ENCODE peak calls at places on chromosomes 16 and 17, in ten cellular contexts. Y is endothelial cell, A is activated B cell treated with CpG ODN at 0.5 μM for 24 hours, O is neural progenitor cell, C is HCT116, K is foreskin fibroblast, G is DND-41, P is GM12878, T is choroid plexus epithelial cell, U is neural crest cell. E is an unnamed sample.

GRCh38 chr17:64615025-64615677 is 47.0 kb downstream of the SMURF2 start:
- DNase-seq in P (no peak), U (no peak), G (no peak), Y (no peak), T (peak; percentile 64), A (no peak), O (no peak), K (peak; percentile 44), C (no peak), E (no peak)

GRCh38 chr16:48558269-48558915 is 51.6 kb downstream of the N4BP1 start:
- DNase-seq in G (no peak), C (no peak), Y (no peak), P (no peak), O (no peak), U (no peak), A (no peak), K (peak; percentile 54), T (peak; percentile 81), E (no peak)

GRCh38 chr16:12629271-12629670 is 174.4 kb downstream of the CPPED1 start:
- DNase-seq in A (no peak), U (no peak), Y (no peak), K (no peak), O (no peak), P (no peak), C (no peak), T (no peak), G (no peak), E (no peak)

GRCh38 chr17:40063915-40064531 is 1.3 kb downstream of the THRA start:
- DNase-seq in T (no peak), O (no peak), C (no peak), P (no peak), G (no peak), U (no peak), A (no peak), Y (no peak), K (no peak), E (no peak)

GRCh38 chr16:55120408-55120807 is 189.7 kb downstream of the IRX5 start:
- DNase-seq in A (no peak), G (peak; percentile 18), Y (peak; percentile 42), P (no peak), K (no peak), T (no peak), U (no peak), C (no peak), O (peak; percentile 33), E (no peak)

GRCh38 chr16:48384305-48384981 is 770 bp downstream of the SIAH1 start:
- DNase-seq in O (peak; percentile 91), K (no peak), Y (peak; percentile 74), G (peak; percentile 41), C (no peak), T (peak; percentile 63), U (peak; percentile 50), P (no peak), A (no peak), E (peak; percentile 73)

GRCh38 chr16:58022601-58023371 is 2.8 kb upstream of the MMP15 start:
- DNase-seq in U (no peak), G (no peak), A (no peak), Y (no peak), O (no peak), T (peak; percentile 67), K (peak; percentile 84), C (no peak), P (no peak), E (peak; percentile 61)

GRCh38 chr17:2087597-2088211 is 32.8 kb downstream of the HIC1 start:
- DNase-seq in Y (no peak), C (no peak), G (peak; percentile 55), A (peak; percentile 48), U (no peak), T (peak; percentile 66), O (no peak), K (no peak), P (peak; percentile 79), E (no peak)

GRCh38 chr17:65670667-65671371 is 109.4 kb upstream of the AXIN2 start:
- DNase-seq in C (no peak), P (no peak), K (no peak), A (no peak), T (no peak), U (no peak), Y (no peak), G (no peak), O (no peak), E (no peak)

GRCh38 chr17:57338257-57338919 is 82.1 kb downstream of the MSI2 start:
- DNase-seq in O (peak; percentile 70), P (peak; percentile 64), U (no peak), G (peak; percentile 40), A (peak; percentile 28), C (no peak), K (no peak), T (no peak), Y (no peak), E (no peak)

DNA sequence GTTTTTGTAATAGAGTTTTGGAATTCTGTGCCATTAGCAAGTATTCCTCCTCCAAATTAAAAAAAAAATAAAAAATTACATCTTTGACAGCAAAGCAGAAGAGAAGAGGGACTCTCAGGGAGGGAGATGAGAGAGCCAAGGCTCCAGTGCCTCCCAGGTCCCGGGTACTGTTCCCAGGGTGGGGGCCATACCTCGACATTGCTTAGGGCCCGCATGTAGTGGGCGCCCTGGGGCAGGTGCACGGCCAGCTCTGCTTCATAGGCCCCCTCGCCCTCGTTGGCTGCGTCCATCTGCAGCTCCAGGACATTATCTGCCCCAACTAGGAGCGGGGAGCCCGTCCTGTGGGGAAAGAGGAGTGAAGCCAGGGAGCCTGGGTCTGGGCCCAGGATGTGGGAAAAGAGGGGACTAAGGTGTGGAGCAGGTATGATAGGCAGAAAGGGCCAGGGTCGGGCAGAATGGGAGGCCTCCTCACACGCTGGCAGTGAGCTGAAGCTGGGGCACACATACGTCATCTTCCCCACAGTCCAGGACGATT is 11.2 kb downstream of the ITGA2B start:
- DNase-seq in U (no peak), A (no peak), K (no peak), O (no peak), T (no peak), P (no peak), G (no peak), Y (no peak), C (no peak), E (no peak)
- TF ChIP-seq CTCF in U (no peak), A (no peak), K (no peak), O (no peak), T (no peak), P (no peak), G (no peak), Y (no peak), C (no peak), E (no peak)

DNA sequence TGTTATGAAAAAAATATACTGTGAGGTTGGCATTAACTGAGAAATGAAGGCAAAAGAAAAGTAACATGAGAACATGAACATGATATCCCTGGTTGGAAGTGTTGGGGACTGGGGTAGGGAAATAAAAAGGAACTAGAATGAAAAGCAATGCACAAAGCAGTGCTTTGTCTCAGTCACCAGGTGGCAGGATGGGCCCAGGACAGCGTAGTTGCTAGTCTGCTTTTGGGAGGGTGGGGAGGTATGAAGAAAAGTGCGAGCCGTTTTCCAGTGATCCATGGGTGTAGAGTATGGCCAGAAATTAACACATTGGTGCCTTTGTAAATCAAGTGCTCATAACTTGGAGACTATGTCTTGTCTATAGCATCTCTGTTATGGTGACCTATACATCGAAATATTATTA is 662.5 kb upstream of the SALL1 start:
- DNase-seq in P (no peak), U (no peak), T (no peak), G (no peak), O (peak; percentile 59), C (no peak), A (no peak), Y (no peak), K (no peak), E (no peak)
- TF ChIP-seq CTCF in P (no peak), U (peak; percentile 28), T (peak; percentile 51), G (peak; percentile 18), O (peak; percentile 61), C (no peak), A (no peak), Y (peak; percentile 33), K (no peak), E (no peak)

DNA sequence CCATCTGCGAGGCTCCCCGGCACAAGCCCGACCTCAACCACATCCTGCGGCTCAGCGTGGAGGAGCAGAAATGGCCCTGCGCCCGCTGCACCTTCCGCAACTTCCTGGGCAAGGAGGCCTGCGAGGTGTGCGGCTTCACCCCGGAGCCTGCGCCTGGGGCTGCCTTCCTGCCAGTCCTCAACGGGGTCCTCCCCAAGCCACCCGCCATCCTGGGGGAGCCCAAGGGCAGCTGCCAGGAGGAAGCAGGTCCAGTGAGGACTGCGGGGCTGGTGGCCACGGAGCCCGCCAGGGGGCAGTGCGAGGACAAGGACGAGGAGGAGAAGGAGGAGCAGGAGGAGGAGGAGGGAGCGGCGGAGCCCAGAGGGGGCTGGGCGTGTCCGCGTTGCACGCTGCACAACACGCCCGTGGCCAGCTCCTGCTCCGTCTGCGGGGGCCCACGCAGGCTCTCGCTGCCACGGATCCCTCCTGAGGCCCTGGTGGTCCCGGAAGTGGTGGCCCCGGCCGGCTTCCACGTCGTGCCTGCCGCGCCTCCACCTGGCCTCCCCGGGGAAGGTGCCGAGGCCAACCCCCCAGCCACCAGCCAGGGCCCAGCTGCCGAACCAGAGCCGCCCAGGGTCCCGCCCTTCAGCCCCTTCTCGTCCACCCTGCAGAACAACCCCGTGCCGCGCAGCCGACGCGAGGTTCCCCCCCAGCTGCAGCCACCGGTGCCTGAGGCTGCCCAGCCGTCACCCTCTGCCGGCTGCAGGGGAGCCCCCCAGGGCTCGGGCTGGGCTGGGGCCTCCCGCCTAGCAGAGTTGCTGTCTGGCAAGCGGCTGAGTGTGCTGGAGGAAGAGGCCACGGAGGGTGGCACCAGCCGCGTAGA is 13.1 kb upstream of the PRR35 start:
- DNase-seq in O (peak; percentile 82), G (peak; percentile 49), P (no peak), K (no peak), Y (peak; percentile 61), U (peak; percentile 78), A (no peak), T (no peak), C (no peak), E (no peak)
- TF ChIP-seq CTCF in O (peak; percentile 66), G (no peak), P (no peak), K (peak; percentile 42), Y (peak; percentile 35), U (peak; percentile 67), A (no peak), T (peak; percentile 44), C (no peak), E (no peak)

GRCh38 chr17:48487221-48487620 is 43.6 kb downstream of the HOXB1 start:
- DNase-seq in O (no peak), T (no peak), U (no peak), G (no peak), C (no peak), Y (no peak), K (no peak), A (no peak), P (no peak), E (no peak)

GRCh38 chr17:48484850-48485249 is 46.0 kb downstream of the HOXB1 start:
- DNase-seq in O (no peak), A (no peak), G (no peak), Y (no peak), P (no peak), C (peak; percentile 49), U (no peak), K (peak; percentile 34), T (peak; percentile 38), E (no peak)

GRCh38 chr17:48488548-48489106 is 42.2 kb downstream of the HOXB1 start:
- DNase-seq in K (no peak), P (no peak), U (no peak), C (no peak), A (no peak), O (no peak), G (no peak), Y (peak; percentile 21), T (no peak), E (peak; percentile 42)

GRCh38 chr17:48484256-48484655 is 46.6 kb downstream of the HOXB1 start:
- DNase-seq in K (peak; percentile 56), O (no peak), Y (no peak), P (no peak), A (no peak), C (no peak), T (peak; percentile 60), G (no peak), U (no peak), E (no peak)

GRCh38 chr17:48486557-48486956 is 44.3 kb downstream of the HOXB1 start:
- DNase-seq in T (peak; percentile 98), P (no peak), K (peak; percentile 80), Y (no peak), U (no peak), G (no peak), O (peak; percentile 16), A (no peak), C (peak; percentile 82), E (peak; percentile 81)
- TF ChIP-seq CTCF in T (peak; percentile 53), P (no peak), K (peak; percentile 31), Y (no peak), U (no peak), G (no peak), O (no peak), A (no peak), C (no peak), E (no peak)

E was measured in Calu3.